ENCODE peak calls at places on chromosomes 3 and 15, in eight cellular contexts. P is PC-9; W is HFFc6; Y is HTR-8/SVneo; S is central memory CD4-positive, alpha-beta T cell; O is colonic mucosa; E is ACHN; C is cortex of kidney. Z is an unnamed sample.

GRCh38 chr15:57352535-57353316 is 23.6 kb upstream of the CGNL1 start:
- DNase-seq in P (no peak), W (no peak), Y (no peak), S (no peak), O (no peak), E (no peak), C (no peak), Z (no peak)

GRCh38 chr3:47228088-47228487 is 54.5 kb downstream of the KIF9 start:
- DNase-seq in P (no peak), W (no peak), Y (no peak), S (no peak), O (no peak), E (no peak), C (no peak), Z (no peak)

GRCh38 chr3:130468311-130468710 is 48.7 kb upstream of the COL6A6 start:
- DNase-seq in P (no peak), W (no peak), Y (no peak), S (no peak), O (no peak), E (no peak), C (no peak), Z (no peak)

GRCh38 chr15:60507596-60508424 is 28.9 kb upstream of the ICE2 start:
- DNase-seq in P (no peak), W (peak; percentile 70), Y (peak; percentile 56), S (peak; percentile 73), O (peak; percentile 52), E (peak; percentile 63), C (no peak), Z (no peak)

GRCh38 chr15:64443747-64444621 is 16.4 kb upstream of the ZNF609 start:
- DNase-seq in P (peak; percentile 80), W (peak; percentile 80), Y (peak; percentile 65), S (no peak), O (no peak), E (peak; percentile 77), C (no peak), Z (no peak)

GRCh38 chr3:57009367-57009766 is 51.1 kb upstream of the SPATA12 start:
- DNase-seq in P (no peak), W (no peak), Y (no peak), S (no peak), O (no peak), E (no peak), C (no peak), Z (no peak)

GRCh38 chr3:25448750-25449684 is 21.0 kb downstream of the RARB start:
- DNase-seq in P (no peak), W (peak; percentile 11), Y (peak; percentile 21), S (no peak), O (peak; percentile 73), E (peak; percentile 35), C (no peak), Z (no peak)

GRCh38 chr3:11915621-11916417 is 69.1 kb upstream of the TAMM41 start:
- DNase-seq in P (no peak), W (no peak), Y (no peak), S (no peak), O (no peak), E (no peak), C (no peak), Z (no peak)

GRCh38 chr15:70140543-70141375 is 43.0 kb upstream of the TLE3 start:
- DNase-seq in P (no peak), W (no peak), Y (no peak), S (peak; percentile 34), O (no peak), E (peak; percentile 20), C (no peak), Z (no peak)

GRCh38 chr15:100060276-100060926 is 281.4 kb downstream of the ADAMTS17 start:
- DNase-seq in P (no peak), W (no peak), Y (peak; percentile 48), S (no peak), O (no peak), E (no peak), C (no peak), Z (no peak)

GRCh38 chr3:71066849-71067261 is 516.7 kb downstream of the FOXP1 start:
- DNase-seq in P (no peak), W (no peak), Y (no peak), S (peak; percentile 52), O (no peak), E (no peak), C (no peak), Z (no peak)

GRCh38 chr15:56587686-56588085 is 122.7 kb upstream of the MNS1 start:
- DNase-seq in P (no peak), W (peak; percentile 14), Y (no peak), S (no peak), O (no peak), E (no peak), C (no peak), Z (no peak)

GRCh38 chr3:23263796-23264195 is 60.7 kb downstream of the UBE2E2 start:
- DNase-seq in P (no peak), W (peak; percentile 65), Y (no peak), S (no peak), O (no peak), E (no peak), C (no peak), Z (no peak)

GRCh38 chr3:27943106-27943505 is 221.0 kb upstream of the EOMES start:
- DNase-seq in P (no peak), W (no peak), Y (no peak), S (no peak), O (peak; percentile 19), E (peak; percentile 10), C (no peak), Z (no peak)

GRCh38 chr15:88476635-88477038 is 9.1 kb downstream of the MRPS11 start:
- DNase-seq in P (no peak), W (peak; percentile 49), Y (peak; percentile 31), S (no peak), O (peak; percentile 23), E (peak; percentile 47), C (no peak), Z (peak; percentile 53)

GRCh38 chr15:48147358-48147757 is 26.6 kb downstream of the SLC24A5 start:
- DNase-seq in P (no peak), W (no peak), Y (no peak), S (no peak), O (no peak), E (no peak), C (no peak), Z (no peak)

GRCh38 chr3:126535636-126536035 is 11.7 kb downstream of the CHST13 start:
- DNase-seq in P (no peak), W (no peak), Y (no peak), S (no peak), O (no peak), E (no peak), C (no peak), Z (no peak)

GRCh38 chr15:99105516-99106341 is 849 bp downstream of the SYNM start:
- DNase-seq in P (no peak), W (peak; percentile 30), Y (peak; percentile 41), S (peak; percentile 15), O (peak; percentile 39), E (peak; percentile 58), C (no peak), Z (no peak)

GRCh38 chr15:55387027-55387426 is 21.1 kb downstream of the CCPG1 start:
- DNase-seq in P (no peak), W (no peak), Y (no peak), S (no peak), O (no peak), E (no peak), C (no peak), Z (no peak)

GRCh38 chr15:58344164-58345070 is 87.4 kb upstream of the LIPC start:
- DNase-seq in P (no peak), W (no peak), Y (no peak), S (no peak), O (no peak), E (no peak), C (no peak), Z (no peak)

GRCh38 chr15:99974246-99974645 is 241.0 kb upstream of the LYSMD4 start:
- DNase-seq in P (no peak), W (no peak), Y (no peak), S (no peak), O (no peak), E (no peak), C (no peak), Z (no peak)

GRCh38 chr3:83320726-83321125 is 1559.3 kb upstream of the GBE1 start:
- DNase-seq in P (no peak), W (no peak), Y (no peak), S (no peak), O (no peak), E (no peak), C (no peak), Z (no peak)

GRCh38 chr15:47460775-47461174 is 256.5 kb upstream of the SEMA6D start:
- DNase-seq in P (no peak), W (no peak), Y (no peak), S (no peak), O (no peak), E (no peak), C (no peak), Z (no peak)

GRCh38 chr3:83500422-83500821 is 1458.4 kb upstream of the CADM2 start:
- DNase-seq in P (peak; percentile 41), W (no peak), Y (no peak), S (no peak), O (no peak), E (no peak), C (no peak), Z (no peak)

GRCh38 chr3:141367038-141367730 is 1.1 kb upstream of the ZBTB38 start:
- DNase-seq in P (peak; percentile 64), W (peak; percentile 100), Y (peak; percentile 46), S (no peak), O (no peak), E (peak; percentile 96), C (no peak), Z (no peak)

GRCh38 chr15:44381223-44381622 is 46.2 kb upstream of the CTDSPL2 start:
- DNase-seq in P (no peak), W (no peak), Y (no peak), S (no peak), O (no peak), E (no peak), C (no peak), Z (no peak)